ENCODE peak calls at places on chromosomes 2 and 18, in six cellular contexts. W, U, G, J, N and P are unnamed samples.

GRCh38 chr2:1835581-1836201 is 91.4 kb upstream of the PXDN start:
- DNase-seq in G (no peak), U (no peak), J (no peak), N (no peak), W (no peak), P (no peak)

GRCh38 chr2:7417845-7418244 is 500.6 kb downstream of the RNF144A start:
- DNase-seq in W (no peak), N (no peak), G (no peak), J (no peak), U (no peak), P (no peak)

GRCh38 chr2:203786912-203787311 is 80.5 kb downstream of the CD28 start:
- DNase-seq in N (no peak), J (no peak), G (peak; percentile 9), W (no peak), U (no peak), P (no peak)

GRCh38 chr2:7666561-7667259 is 749.5 kb downstream of the RNF144A start:
- DNase-seq in G (no peak), J (no peak), W (no peak), N (no peak), U (no peak), P (no peak)

GRCh38 chr2:47195149-47195548 is 40.0 kb upstream of the STPG4 start:
- DNase-seq in J (no peak), W (no peak), G (no peak), U (no peak), N (no peak), P (no peak)

GRCh38 chr18:44750774-44751173 is 70.1 kb downstream of the SETBP1 start:
- DNase-seq in J (no peak), G (no peak), N (no peak), W (no peak), U (no peak), P (no peak)

GRCh38 chr2:75607988-75608683 is 38.4 kb upstream of the MRPL19 start:
- DNase-seq in G (no peak), U (no peak), J (no peak), W (peak; percentile 41), N (no peak), P (no peak)

GRCh38 chr2:137228566-137228965 is 463.2 kb downstream of the THSD7B start:
- DNase-seq in W (no peak), N (no peak), G (no peak), U (no peak), J (no peak), P (no peak)

GRCh38 chr2:100692381-100692780 is 127.6 kb upstream of the NPAS2 start:
- DNase-seq in W (no peak), G (no peak), U (no peak), N (no peak), J (no peak), P (no peak)

GRCh38 chr2:1693723-1694122 is 50.6 kb downstream of the PXDN start:
- DNase-seq in J (no peak), U (no peak), G (no peak), N (no peak), W (no peak), P (no peak)

GRCh38 chr2:2570360-2570759 is 239.3 kb upstream of the MYT1L start:
- DNase-seq in J (no peak), W (no peak), N (no peak), G (no peak), U (no peak), P (no peak)

GRCh38 chr2:24856791-24857211 is 63.2 kb downstream of the ADCY3 start:
- DNase-seq in G (no peak), U (no peak), W (no peak), N (no peak), J (no peak), P (no peak)

GRCh38 chr2:241804326-241805276 is 4.4 kb upstream of the NEU4 start:
- DNase-seq in U (peak; percentile 46), J (no peak), W (peak; percentile 26), N (no peak), G (peak; percentile 21), P (peak; percentile 69)

GRCh38 chr18:35936951-35937350 is 35.5 kb upstream of the RMP24 start:
- DNase-seq in J (no peak), W (no peak), G (no peak), N (no peak), U (no peak), P (no peak)